ENCODE peak calls at places on chromosomes 7 and 10, in four cellular contexts. I, Y, R and C are unnamed samples.
A peak's percentile ranks its signal among the peaks of the same experiment; 100 is the strongest.

GRCh38 chr7:101820703-101821102 is 3.3 kb downstream of the CUX1 start:
- DNase-seq in I (no peak), Y (no peak), R (no peak), C (no peak)

GRCh38 chr10:129382401-129382800 is 84.6 kb upstream of the MGMT start:
- DNase-seq in I (no peak), Y (no peak), R (no peak), C (no peak)

GRCh38 chr7:20403356-20403755 is 72.7 kb downstream of the ITGB8 start:
- DNase-seq in I (no peak), Y (no peak), R (no peak), C (no peak)

GRCh38 chr10:7789390-7789789 is 1.4 kb downstream of the ATP5F1C start:
- DNase-seq in I (no peak), Y (peak; percentile 56), R (peak; percentile 63), C (peak; percentile 17)

GRCh38 chr10:132101529-132101928 is 35.8 kb downstream of the JAKMIP3 start:
- DNase-seq in I (no peak), Y (no peak), R (peak; percentile 61), C (no peak)

GRCh38 chr10:34838366-34838900 is 23.3 kb upstream of the PARD3 start:
- DNase-seq in I (no peak), Y (no peak), R (no peak), C (no peak)

GRCh38 chr10:98589007-98589406 is 142.3 kb upstream of the HPS1 start:
- DNase-seq in I (no peak), Y (no peak), R (no peak), C (no peak)

GRCh38 chr10:38047666-38048065 is 37.2 kb downstream of the ZNF33A start:
- DNase-seq in I (no peak), Y (peak; percentile 12), R (no peak), C (no peak)

GRCh38 chr10:10508241-10508640 is 509.4 kb upstream of the CELF2 start:
- DNase-seq in I (no peak), Y (no peak), R (no peak), C (no peak)

GRCh38 chr10:22321831-22322662 is 1.1 kb downstream of the BMI1 start:
- DNase-seq in I (no peak), Y (no peak), R (peak; percentile 77), C (peak; percentile 39)

GRCh38 chr10:561721-562120 is 127.7 kb downstream of the DIP2C start:
- DNase-seq in I (no peak), Y (no peak), R (no peak), C (no peak)

GRCh38 chr7:50069613-50070012 is 23.4 kb downstream of the ZPBP start:
- DNase-seq in I (no peak), Y (peak; percentile 24), R (no peak), C (no peak)

GRCh38 chr7:96993453-96993865 is 11.9 kb upstream of the DLX6 start:
- DNase-seq in I (no peak), Y (no peak), R (no peak), C (no peak)

GRCh38 chr10:62885656-62886461 is 69.7 kb upstream of the EGR2 start:
- DNase-seq in I (no peak), Y (peak; percentile 82), R (no peak), C (no peak)

GRCh38 chr7:15972767-15973362 is 286.4 kb upstream of the MEOX2 start:
- DNase-seq in I (peak; percentile 8), Y (peak; percentile 51), R (no peak), C (peak; percentile 87)

GRCh38 chr7:55307123-55307916 is 57.8 kb upstream of the LANCL2 start:
- DNase-seq in I (no peak), Y (peak; percentile 37), R (no peak), C (no peak)

GRCh38 chr7:139023076-139023475 is 12.8 kb downstream of the ZC3HAV1L start:
- DNase-seq in I (no peak), Y (peak; percentile 41), R (no peak), C (no peak)

GRCh38 chr10:27369832-27370231 is 129.2 kb upstream of the ACBD5 start:
- DNase-seq in I (no peak), Y (no peak), R (no peak), C (peak; percentile 16)

GRCh38 chr7:146660839-146661238 is 544.2 kb downstream of the CNTNAP2 start:
- DNase-seq in I (no peak), Y (no peak), R (peak; percentile 68), C (no peak)

GRCh38 chr10:27457966-27458365 is 46.1 kb upstream of the RAB18 start:
- DNase-seq in I (no peak), Y (no peak), R (no peak), C (no peak)

GRCh38 chr7:106552645-106553445 is 108.1 kb downstream of the CCDC71L start:
- DNase-seq in I (no peak), Y (no peak), R (no peak), C (no peak)

GRCh38 chr7:49852619-49853462 is 79.4 kb downstream of the VWC2 start:
- DNase-seq in I (peak; percentile 24), Y (peak; percentile 24), R (peak; percentile 68), C (no peak)

GRCh38 chr7:117323877-117324699 is 1.2 kb upstream of the WNT2 start:
- DNase-seq in I (no peak), Y (peak; percentile 84), R (peak; percentile 59), C (peak; percentile 21)

GRCh38 chr7:29647020-29647654 is 83.5 kb downstream of the PRR15 start:
- DNase-seq in I (no peak), Y (peak; percentile 21), R (no peak), C (no peak)

GRCh38 chr10:57844387-57844998 is 423.2 kb downstream of the IPMK start:
- DNase-seq in I (no peak), Y (no peak), R (no peak), C (no peak)

GRCh38 chr10:12434277-12434676 is 84.9 kb downstream of the CAMK1D start:
- DNase-seq in I (no peak), Y (no peak), R (no peak), C (no peak)

GRCh38 chr10:104478380-104478779 is 124.7 kb downstream of the CFAP58 start:
- DNase-seq in I (no peak), Y (peak; percentile 27), R (no peak), C (no peak)

GRCh38 chr10:120042705-120043104 is 150.2 kb downstream of the SEC23IP start:
- DNase-seq in I (no peak), Y (no peak), R (no peak), C (no peak)

GRCh38 chr10:28849309-28849708 is 172.0 kb downstream of the BAMBI start:
- DNase-seq in I (no peak), Y (no peak), R (no peak), C (no peak)

GRCh38 chr7:51101111-51101757 is 215.4 kb downstream of the COBL start:
- DNase-seq in I (no peak), Y (no peak), R (no peak), C (no peak)

GRCh38 chr7:152013230-152013629 is 12.2 kb upstream of the GALNT11 start:
- DNase-seq in I (no peak), Y (no peak), R (no peak), C (no peak)

GRCh38 chr7:21064698-21065648 is 278.3 kb upstream of the SP8 start:
- DNase-seq in I (no peak), Y (no peak), R (no peak), C (no peak)

GRCh38 chr7:18425873-18426520 is 69.6 kb upstream of the HDAC9 start:
- DNase-seq in I (no peak), Y (peak; percentile 27), R (no peak), C (no peak)

GRCh38 chr10:124480860-124481259 is 19.2 kb downstream of the LHPP start:
- DNase-seq in I (no peak), Y (no peak), R (no peak), C (no peak)

GRCh38 chr10:124481717-124482116 is 20.1 kb downstream of the LHPP start:
- DNase-seq in I (no peak), Y (no peak), R (no peak), C (no peak)

GRCh38 chr10:124482401-124482800 is 20.8 kb downstream of the LHPP start:
- DNase-seq in I (no peak), Y (no peak), R (no peak), C (no peak)

GRCh38 chr10:124484016-124484415 is 22.4 kb downstream of the LHPP start:
- DNase-seq in I (no peak), Y (no peak), R (no peak), C (no peak)

GRCh38 chr10:124482876-124483275 is 21.3 kb downstream of the LHPP start:
- DNase-seq in I (no peak), Y (no peak), R (no peak), C (no peak)
- TF ChIP-seq CTCF in I (no peak), Y (no peak), R (no peak), C (no peak)

DNA sequence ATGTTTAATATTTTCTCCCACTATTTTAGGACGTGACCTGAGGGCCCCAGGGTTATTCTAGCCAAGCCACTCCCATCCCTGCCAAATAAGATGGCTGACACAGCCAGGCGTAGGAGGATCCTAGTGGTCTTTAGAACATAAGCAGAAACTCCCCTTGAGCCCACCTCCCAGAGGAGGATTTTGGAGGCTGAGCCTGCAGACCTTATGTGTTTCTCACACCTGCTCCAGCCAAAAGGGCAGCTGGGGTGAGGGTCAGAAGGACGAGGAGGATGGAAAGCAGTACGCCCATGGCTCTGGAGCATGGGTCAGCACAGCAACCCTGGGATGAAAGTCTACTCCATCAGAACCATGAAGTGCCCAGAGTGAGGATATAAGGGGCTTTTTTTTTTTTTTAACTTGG is 39.9 kb downstream of the PDLIM1 start:
- DNase-seq in I (no peak), Y (no peak), R (no peak), C (no peak)
- TF ChIP-seq CTCF in I (no peak), Y (no peak), R (no peak), C (no peak)

DNA sequence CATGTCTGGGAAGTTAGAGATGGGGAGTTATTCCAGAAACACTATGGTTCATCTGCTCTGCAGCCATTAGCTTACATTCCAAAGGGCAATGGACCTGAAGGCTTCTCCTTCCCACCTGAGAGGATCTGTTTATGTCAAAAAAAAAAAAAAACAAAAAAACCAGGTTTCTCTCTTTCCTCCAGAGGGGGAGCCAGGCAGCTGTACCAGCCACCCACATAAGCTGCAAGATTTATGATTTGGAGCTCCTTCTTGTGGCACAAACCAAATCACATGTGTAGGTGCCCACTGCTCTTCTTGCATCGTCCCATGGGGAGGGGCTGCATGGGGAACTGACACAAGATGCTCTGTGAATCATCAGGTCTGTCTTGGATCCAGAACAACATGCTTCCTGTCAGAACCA is 231.6 kb upstream of the IGFBP3 start:
- DNase-seq in I (no peak), Y (no peak), R (no peak), C (no peak)
- TF ChIP-seq CTCF in I (no peak), Y (no peak), R (peak; percentile 41), C (no peak)

GRCh38 chr10:30387646-30388243 is 38.7 kb upstream of the MTPAP start:
- DNase-seq in I (no peak), Y (peak; percentile 73), R (no peak), C (no peak)

GRCh38 chr10:30384051-30384674 is 35.1 kb upstream of the MTPAP start:
- DNase-seq in I (no peak), Y (no peak), R (no peak), C (no peak)

GRCh38 chr10:30383366-30383765 is 34.3 kb upstream of the MTPAP start:
- DNase-seq in I (no peak), Y (peak; percentile 61), R (no peak), C (no peak)

GRCh38 chr10:30386801-30387588 is 37.9 kb upstream of the MTPAP start:
- DNase-seq in I (no peak), Y (peak; percentile 65), R (no peak), C (no peak)

GRCh38 chr10:30384791-30385201 is 35.7 kb upstream of the MTPAP start:
- DNase-seq in I (no peak), Y (peak; percentile 39), R (peak; percentile 68), C (no peak)
- TF ChIP-seq CTCF in I (peak; percentile 31), Y (peak; percentile 52), R (peak; percentile 52), C (no peak)